ENCODE peak calls at places on chromosomes 1 and 21, in eight cellular contexts. V is small intestine, B is aorta, O is psoas muscle, E is PC-9, F is left ventricle myocardium inferior, W is PC-3, I is GM23338. H is an unnamed sample.

GRCh38 chr1:11575553-11575952 is 78.7 kb downstream of the FBXO2 start:
- DNase-seq in I (no peak), W (no peak), E (no peak), F (no peak), V (no peak), O (no peak), B (no peak), H (no peak)

GRCh38 chr1:217372251-217372970 is 258.5 kb downstream of the GPATCH2 start:
- DNase-seq in I (no peak), V (no peak), F (no peak), W (no peak), B (no peak), O (no peak), E (no peak), H (no peak)

GRCh38 chr1:3691421-3692204 is 39.3 kb downstream of the TP73 start:
- DNase-seq in E (no peak), W (no peak), V (no peak), F (no peak), I (no peak), O (no peak), B (no peak), H (no peak)

GRCh38 chr1:29777522-29777921 is 541.2 kb downstream of the PTPRU start:
- DNase-seq in F (no peak), V (no peak), E (no peak), W (no peak), I (no peak), B (no peak), O (no peak), H (no peak)

GRCh38 chr1:167119696-167120095 is 25.8 kb downstream of the STYXL2 start:
- DNase-seq in F (no peak), E (no peak), O (no peak), B (no peak), I (no peak), W (no peak), V (peak; percentile 62), H (no peak)

GRCh38 chr1:93904228-93904627 is 5.0 kb downstream of the GCLM start:
- DNase-seq in F (no peak), O (no peak), W (no peak), B (no peak), V (peak; percentile 32), I (no peak), E (peak; percentile 28), H (no peak)

GRCh38 chr21:44261675-44262295 is at the start of gene DNMT3L:
- DNase-seq in O (peak; percentile 34), W (no peak), F (no peak), B (no peak), I (no peak), E (no peak), V (no peak), H (no peak)

GRCh38 chr1:239884776-239885175 is 206.9 kb upstream of the FMN2 start:
- DNase-seq in E (no peak), W (no peak), I (no peak), B (no peak), F (no peak), V (no peak), O (no peak), H (no peak)

GRCh38 chr21:41876928-41877652 is 2.1 kb downstream of the PRDM15 start:
- DNase-seq in W (no peak), V (no peak), E (no peak), B (no peak), O (peak; percentile 21), I (no peak), F (no peak), H (no peak)

GRCh38 chr1:164510435-164510834 is 48.5 kb upstream of the PBX1 start:
- DNase-seq in F (no peak), I (peak; percentile 40), V (no peak), W (peak; percentile 44), O (no peak), E (no peak), B (no peak), H (no peak)

GRCh38 chr1:151993734-151994496 is at the start of gene S100A10:
- DNase-seq in I (peak; percentile 74), E (peak; percentile 92), F (peak; percentile 85), O (peak; percentile 89), W (peak; percentile 89), V (peak; percentile 83), B (peak; percentile 93), H (peak; percentile 67)

GRCh38 chr1:197614916-197615692 is 160.2 kb downstream of the DENND1B start:
- DNase-seq in V (peak; percentile 56), I (peak; percentile 66), E (no peak), F (no peak), W (peak; percentile 46), B (no peak), O (no peak), H (peak; percentile 31)

GRCh38 chr1:53375440-53375839 is 47.6 kb upstream of the LRP8 start:
- DNase-seq in W (no peak), V (no peak), E (no peak), F (no peak), I (no peak), O (peak; percentile 48), B (peak; percentile 69), H (no peak)

GRCh38 chr1:93775224-93775623 is 93.6 kb upstream of the BCAR3 start:
- DNase-seq in I (no peak), O (no peak), E (peak; percentile 91), V (no peak), F (no peak), B (no peak), W (peak; percentile 69), H (peak; percentile 78)

DNA sequence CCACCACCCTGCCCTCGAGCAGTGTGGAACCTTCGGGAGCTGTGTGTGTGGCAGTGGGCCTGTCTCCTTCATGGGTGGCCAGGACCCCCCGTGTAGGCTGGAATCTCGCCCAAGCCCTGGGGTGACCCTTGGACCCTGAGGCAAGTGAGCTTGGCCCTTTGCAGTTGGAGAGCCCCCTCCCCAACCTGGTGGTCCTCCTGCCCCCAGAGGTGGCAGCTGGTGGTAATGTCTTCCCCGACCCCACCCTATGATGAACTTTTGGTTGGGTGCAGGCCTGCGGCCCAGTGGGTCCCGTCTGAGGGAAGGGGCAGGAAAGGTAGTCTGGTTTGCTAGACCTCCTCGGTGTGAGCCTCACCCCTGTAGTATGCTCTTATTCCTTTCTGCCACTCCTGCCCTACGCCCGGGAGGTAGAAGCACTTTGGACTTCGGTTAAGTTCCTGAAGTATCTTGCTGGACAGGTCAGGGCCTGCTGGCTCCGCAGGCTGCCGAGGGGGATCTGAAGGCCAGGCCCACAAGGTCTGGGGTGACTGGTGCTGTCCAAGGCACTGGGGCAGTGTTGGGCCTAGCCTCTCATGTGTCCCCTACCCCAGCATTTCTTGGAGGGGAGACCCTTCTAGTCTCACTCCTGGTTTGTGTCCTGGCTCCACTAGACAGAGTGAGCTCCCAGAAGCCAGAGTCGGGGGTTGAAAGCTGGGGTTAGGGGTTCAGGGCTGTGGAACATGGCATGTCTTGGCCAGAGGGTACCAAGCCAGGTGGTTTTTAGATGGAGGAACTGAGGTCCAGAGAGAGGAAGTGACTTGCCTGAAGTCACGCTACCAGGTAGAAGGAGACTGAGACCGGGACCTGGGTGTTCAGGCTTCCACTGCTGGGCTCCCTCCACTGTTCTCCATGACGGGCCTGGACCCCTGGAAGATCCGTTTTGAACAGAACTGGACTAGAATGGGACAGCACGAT is 1.7 kb downstream of the ZNF362 start:
- DNase-seq in B (peak; percentile 75), O (no peak), W (no peak), F (no peak), V (peak; percentile 76), I (no peak), E (no peak), H (no peak)
- H3K27ac ChIP-seq in B (peak overlapping the region; percentile 95), O (peak overlapping the region; percentile 72), W (peak overlapping the region; percentile 88), F (peak overlapping the region; percentile 98), V (peak overlapping the region; percentile 80), I (no peak overlapping the region), E (peak overlapping the region; percentile 62), H (peak overlapping the region; percentile 86)

GRCh38 chr1:190011585-190011984 is 466.1 kb downstream of the BRINP3 start:
- DNase-seq in V (no peak), O (no peak), F (no peak), B (no peak), E (no peak), W (no peak), I (no peak), H (no peak)
- H3K27ac ChIP-seq in V (no peak overlapping the region), O (no peak overlapping the region), F (no peak overlapping the region), B (no peak overlapping the region), E (no peak overlapping the region), W (no peak overlapping the region), I (no peak overlapping the region), H (no peak overlapping the region)

GRCh38 chr21:14830307-14830706 is 234.5 kb downstream of the NRIP1 start:
- DNase-seq in E (no peak), V (no peak), W (peak; percentile 45), O (no peak), I (no peak), B (no peak), F (no peak), H (no peak)

GRCh38 chr21:14826630-14827029 is 238.2 kb downstream of the NRIP1 start:
- DNase-seq in F (no peak), V (no peak), E (no peak), O (no peak), W (no peak), B (no peak), I (no peak), H (no peak)

DNA sequence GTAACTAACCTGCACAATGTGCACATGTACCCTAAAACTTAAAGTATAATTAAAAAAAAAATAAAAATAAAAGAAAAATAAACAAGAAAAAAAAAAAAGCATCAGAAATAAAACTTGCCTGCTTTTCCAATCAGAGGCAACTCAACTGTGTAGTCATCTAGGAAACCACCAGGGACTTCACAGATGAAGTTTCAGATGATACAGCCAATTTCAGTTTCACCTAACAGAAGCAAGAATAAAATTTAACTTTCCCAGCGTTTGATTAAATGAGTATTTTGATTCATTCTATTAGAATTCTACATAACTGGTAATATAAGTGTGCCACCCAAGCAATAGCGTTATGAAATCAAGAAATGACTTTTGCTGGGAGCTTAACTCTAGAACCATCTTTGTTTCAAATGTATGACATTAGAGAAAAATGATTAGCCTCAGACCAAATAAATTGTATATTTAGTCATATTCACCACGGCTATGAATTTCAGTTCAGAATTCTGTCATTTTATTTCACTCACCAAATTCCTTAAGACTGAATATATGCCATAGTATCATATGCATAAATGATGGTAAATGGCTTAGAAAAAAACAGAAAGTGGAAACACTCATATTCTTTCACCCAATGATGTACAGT is 239.3 kb downstream of the NRIP1 start:
- DNase-seq in W (no peak), E (no peak), V (no peak), B (no peak), O (no peak), F (no peak), I (no peak), H (no peak)
- H3K27ac ChIP-seq in W (no peak overlapping the region), E (no peak overlapping the region), V (no peak overlapping the region), B (no peak overlapping the region), O (no peak overlapping the region), F (no peak overlapping the region), I (no peak overlapping the region), H (no peak overlapping the region)

GRCh38 chr1:63777965-63778880 is 4.4 kb downstream of the ROR1 start:
- DNase-seq in W (no peak), F (no peak), E (no peak), O (no peak), V (no peak), I (no peak), B (no peak), H (no peak)

GRCh38 chr1:63782982-63783381 is 9.2 kb downstream of the ROR1 start:
- DNase-seq in B (no peak), I (peak; percentile 83), O (no peak), F (no peak), V (no peak), E (no peak), W (no peak), H (no peak)

GRCh38 chr1:63779338-63779819 is 5.6 kb downstream of the ROR1 start:
- DNase-seq in O (no peak), W (no peak), F (no peak), V (no peak), E (no peak), B (no peak), I (peak; percentile 59), H (no peak)

GRCh38 chr1:63779872-63780271 is 6.1 kb downstream of the ROR1 start:
- DNase-seq in E (no peak), F (no peak), W (no peak), O (no peak), I (no peak), V (no peak), B (no peak), H (no peak)

GRCh38 chr1:63780541-63780940 is 6.7 kb downstream of the ROR1 start:
- DNase-seq in B (no peak), V (no peak), I (peak; percentile 78), O (no peak), E (no peak), W (no peak), F (no peak), H (no peak)
- H3K27ac ChIP-seq in B (no peak overlapping the region), V (no peak overlapping the region), I (peak overlapping the region; percentile 96), O (no peak overlapping the region), E (no peak overlapping the region), W (no peak overlapping the region), F (no peak overlapping the region), H (no peak overlapping the region)